ENCODE peak calls at places on chromosome 14, in ten cellular contexts. A is RWPE2; H is CD8-positive, alpha-beta memory T cell; T is psoas muscle; Y is cardiac muscle cell; X is mammary epithelial cell; V is AG04450; K is lower leg skin; O is adrenal gland; J is HFF-Myc. I is an unnamed sample.

GRCh38 chr14:33738481-33738880 is 212.4 kb downstream of the EGLN3 start:
- DNase-seq in A (no peak), K (no peak), Y (no peak), X (no peak), O (no peak), J (no peak), T (no peak), V (no peak), H (no peak), I (no peak)

GRCh38 chr14:71061458-71061857 is 154.2 kb downstream of the PCNX1 start:
- DNase-seq in K (no peak), H (no peak), T (no peak), X (no peak), O (no peak), J (no peak), A (no peak), Y (no peak), V (no peak), I (no peak)

GRCh38 chr14:59632381-59632780 is 55.8 kb upstream of the CCDC175 start:
- DNase-seq in V (no peak), X (peak), K (no peak), H (no peak), J (no peak), O (peak), Y (peak), A (no peak), T (no peak), I (no peak)

GRCh38 chr14:70671652-70672327 is 30.1 kb downstream of the TTC9 start:
- DNase-seq in J (no peak), Y (no peak), K (no peak), O (no peak), H (no peak), A (no peak), X (peak), T (no peak), V (no peak), I (no peak)

GRCh38 chr14:81831128-81831815 is 297.6 kb upstream of the SEL1L start:
- DNase-seq in J (no peak), X (no peak), H (no peak), T (peak), K (peak), V (no peak), A (no peak), Y (peak), O (peak), I (no peak)

GRCh38 chr14:68759017-68759569 is 33.8 kb downstream of the ZFP36L1 start:
- DNase-seq in X (no peak), A (no peak), Y (no peak), V (no peak), J (no peak), H (no peak), O (no peak), T (no peak), K (no peak), I (no peak)

GRCh38 chr14:60090864-60091519 is 731 bp upstream of the PCNX4 start:
- DNase-seq in X (peak), T (peak), H (peak), K (no peak), Y (peak), J (peak), V (no peak), A (no peak), O (peak), I (peak)

GRCh38 chr14:20524027-20524426 is 18.7 kb downstream of the RNASE10 start:
- DNase-seq in T (no peak), V (no peak), J (no peak), Y (no peak), K (no peak), A (no peak), O (no peak), H (no peak), X (no peak), I (no peak)

GRCh38 chr14:94110552-94111181 is at the start of gene IFI27:
- DNase-seq in V (no peak), J (no peak), X (no peak), K (peak), T (peak), O (peak), H (no peak), A (no peak), Y (no peak), I (no peak)

GRCh38 chr14:20676072-20676471 is 8.3 kb upstream of the RNASE4 start:
- DNase-seq in A (no peak), T (no peak), K (no peak), H (no peak), V (no peak), Y (no peak), J (no peak), X (no peak), O (no peak), I (no peak)

GRCh38 chr14:75604979-75605825 is 26.8 kb downstream of the FLVCR2 start:
- DNase-seq in T (no peak), V (no peak), X (no peak), Y (no peak), A (no peak), K (no peak), O (peak), J (no peak), H (no peak), I (no peak)

GRCh38 chr14:51439896-51440295 is 199.8 kb downstream of the TMX1 start:
- DNase-seq in Y (no peak), A (no peak), H (no peak), O (no peak), T (no peak), X (no peak), K (no peak), V (no peak), J (no peak), I (no peak)

GRCh38 chr14:49134940-49135339 is 451.2 kb downstream of the RPS29 start:
- DNase-seq in H (no peak), A (no peak), O (no peak), J (no peak), V (no peak), X (no peak), K (no peak), Y (no peak), T (no peak), I (no peak)

GRCh38 chr14:77044776-77045569 is 16.5 kb upstream of the IRF2BPL start:
- DNase-seq in X (no peak), O (no peak), H (no peak), Y (no peak), A (no peak), T (peak), K (peak), V (no peak), J (no peak), I (no peak)

GRCh38 chr14:51356381-51356780 is 116.3 kb downstream of the TMX1 start:
- DNase-seq in Y (no peak), A (no peak), V (no peak), J (no peak), K (no peak), O (no peak), H (no peak), X (no peak), T (no peak), I (no peak)

GRCh38 chr14:67646136-67646535 is 26.4 kb downstream of the ARG2 start:
- DNase-seq in Y (no peak), V (no peak), X (no peak), H (no peak), O (no peak), J (no peak), K (no peak), T (no peak), A (no peak), I (no peak)

GRCh38 chr14:102508774-102509743 is 517 bp downstream of the ANKRD9 start:
- DNase-seq in H (peak), K (peak), T (peak), Y (peak), X (no peak), V (no peak), O (peak), A (peak), J (no peak), I (no peak)

DNA sequence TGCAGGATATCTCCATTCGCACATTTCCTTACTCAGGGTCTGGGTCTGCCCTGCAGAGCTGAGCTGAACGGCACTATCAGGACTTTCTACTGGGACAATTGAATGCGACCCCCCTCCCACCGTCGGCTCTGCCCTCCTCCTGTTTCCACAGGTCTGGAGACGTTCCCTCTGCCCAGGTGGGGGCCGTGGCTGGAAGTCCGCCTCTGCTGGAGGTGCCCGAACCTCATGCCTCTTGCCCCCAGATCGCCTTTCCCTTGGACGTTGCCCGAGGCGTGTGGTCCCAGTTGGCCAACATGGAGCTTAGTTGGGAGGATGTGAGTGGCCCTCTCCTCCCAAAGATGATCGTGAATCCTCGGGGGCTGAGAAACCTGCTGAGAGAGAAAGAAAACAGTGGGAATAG is 21.2 kb upstream of the KLC1 start:
- DNase-seq in A (no peak), J (no peak), K (no peak), X (no peak), H (no peak), T (no peak), V (no peak), O (peak), Y (no peak), I (no peak)
- H3K4me3 ChIP-seq in A (no peak), J (peak), K (no peak), X (no peak), H (peak), T (peak), V (no peak), O (no peak), Y (no peak), I (peak)

GRCh38 chr14:92037989-92038388 is 1.9 kb downstream of the TRIP11 start:
- DNase-seq in T (no peak), V (no peak), A (no peak), K (no peak), X (peak), O (no peak), Y (no peak), J (no peak), H (no peak), I (no peak)
- H3K4me3 ChIP-seq in T (peak), V (peak), A (peak), K (no peak), X (peak), O (no peak), Y (peak), J (peak), H (no peak), I (peak)

GRCh38 chr14:96139879-96140278 is 64.8 kb upstream of the BDKRB2 start:
- DNase-seq in T (no peak), J (no peak), X (peak), O (no peak), H (no peak), A (no peak), Y (no peak), V (no peak), K (no peak), I (no peak)

GRCh38 chr14:96140964-96141363 is 63.7 kb upstream of the BDKRB2 start:
- DNase-seq in A (no peak), V (no peak), Y (no peak), K (no peak), T (no peak), J (no peak), X (no peak), O (no peak), H (no peak), I (no peak)

GRCh38 chr14:96139169-96139568 is 65.5 kb upstream of the BDKRB2 start:
- DNase-seq in O (no peak), T (no peak), A (no peak), Y (no peak), H (no peak), V (no peak), J (no peak), K (no peak), X (no peak), I (no peak)

GRCh38 chr14:96136361-96136760 is 68.3 kb upstream of the BDKRB2 start:
- DNase-seq in H (no peak), T (no peak), K (no peak), J (peak), V (no peak), O (no peak), X (peak), Y (no peak), A (no peak), I (no peak)

GRCh38 chr14:96138241-96138640 is 66.4 kb upstream of the BDKRB2 start:
- DNase-seq in V (no peak), T (no peak), J (no peak), K (no peak), X (no peak), H (no peak), A (no peak), Y (no peak), O (no peak), I (no peak)
- H3K4me3 ChIP-seq in V (no peak), T (no peak), J (no peak), K (no peak), X (no peak), H (no peak), A (no peak), Y (no peak), O (no peak), I (no peak)

GRCh38 chr14:31855262-31855661 is 221.8 kb upstream of the ARHGAP5 start:
- DNase-seq in H (no peak), J (no peak), K (no peak), Y (no peak), V (no peak), X (no peak), O (no peak), T (no peak), A (no peak), I (no peak)
- H3K4me3 ChIP-seq in H (no peak), J (no peak), K (no peak), Y (no peak), V (no peak), X (no peak), O (no peak), T (no peak), A (no peak), I (no peak)

GRCh38 chr14:90643982-90644510 is 172.2 kb downstream of the TTC7B start:
- DNase-seq in T (no peak), A (no peak), H (no peak), J (no peak), X (no peak), O (no peak), K (no peak), Y (no peak), V (no peak), I (no peak)

GRCh38 chr14:90641111-90642010 is 174.9 kb downstream of the TTC7B start:
- DNase-seq in Y (peak), X (no peak), V (no peak), A (no peak), O (no peak), H (no peak), J (no peak), T (no peak), K (no peak), I (no peak)

GRCh38 chr14:90639641-90640040 is 176.6 kb downstream of the TTC7B start:
- DNase-seq in J (no peak), V (no peak), O (no peak), T (no peak), K (no peak), X (no peak), H (no peak), Y (no peak), A (no peak), I (no peak)

GRCh38 chr14:90644882-90645281 is 171.3 kb downstream of the TTC7B start:
- DNase-seq in H (no peak), X (peak), Y (no peak), J (peak), T (peak), V (peak), O (no peak), A (no peak), K (no peak), I (no peak)

GRCh38 chr14:90642239-90642717 is 174.0 kb downstream of the TTC7B start:
- DNase-seq in X (no peak), T (no peak), J (no peak), Y (peak), A (no peak), O (no peak), H (no peak), K (no peak), V (no peak), I (no peak)
- H3K4me3 ChIP-seq in X (no peak), T (no peak), J (no peak), Y (no peak), A (no peak), O (no peak), H (no peak), K (no peak), V (no peak), I (no peak)

GRCh38 chr14:23557946-23558345 is 1.9 kb downstream of the THTPA start:
- DNase-seq in H (no peak), T (no peak), K (no peak), Y (no peak), A (no peak), J (no peak), O (no peak), V (no peak), X (no peak), I (no peak)

GRCh38 chr14:23558363-23559009 is 2.4 kb downstream of the THTPA start:
- DNase-seq in O (no peak), J (no peak), Y (no peak), T (no peak), A (no peak), H (no peak), K (no peak), X (no peak), V (no peak), I (no peak)

GRCh38 chr14:23556700-23557440 is 799 bp downstream of the THTPA start:
- DNase-seq in T (no peak), J (no peak), K (no peak), A (no peak), V (no peak), Y (no peak), H (no peak), X (no peak), O (no peak), I (no peak)

GRCh38 chr14:23555882-23556699 is at the start of gene THTPA:
- DNase-seq in O (peak), J (peak), K (peak), X (peak), T (peak), H (peak), A (peak), Y (peak), V (peak), I (peak)

DNA sequence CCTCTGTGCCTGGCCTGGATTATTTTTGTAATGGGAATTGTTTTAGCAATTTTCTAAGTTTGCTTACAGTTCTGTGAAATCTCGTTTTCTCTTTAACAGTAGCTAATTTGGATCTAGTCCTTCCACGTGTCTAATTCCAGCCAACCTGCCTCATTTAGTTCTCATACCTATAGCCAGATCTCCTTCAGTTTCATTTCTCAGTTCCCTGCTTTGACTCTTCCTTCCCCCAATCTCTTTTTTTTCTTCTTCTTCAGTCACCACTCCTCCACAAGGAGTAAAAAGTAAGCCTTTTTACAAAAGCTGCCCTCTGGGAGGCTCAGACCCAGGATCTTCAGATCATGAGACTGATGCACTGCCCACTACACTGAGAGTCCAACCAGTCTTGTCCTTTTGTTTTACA is 1.4 kb downstream of the THTPA start:
- DNase-seq in Y (no peak), X (no peak), K (no peak), T (no peak), A (no peak), V (no peak), O (no peak), H (no peak), J (no peak), I (no peak)
- H3K4me3 ChIP-seq in Y (no peak), X (no peak), K (no peak), T (peak), A (no peak), V (no peak), O (no peak), H (no peak), J (peak), I (no peak)

GRCh38 chr14:95832012-95832411 is 44.6 kb upstream of the TUNAR start:
- DNase-seq in H (no peak), J (no peak), V (no peak), Y (no peak), T (no peak), O (no peak), X (no peak), K (no peak), A (no peak), I (no peak)
- H3K4me3 ChIP-seq in H (no peak), J (no peak), V (no peak), Y (no peak), T (no peak), O (no peak), X (no peak), K (no peak), A (no peak), I (no peak)

DNA sequence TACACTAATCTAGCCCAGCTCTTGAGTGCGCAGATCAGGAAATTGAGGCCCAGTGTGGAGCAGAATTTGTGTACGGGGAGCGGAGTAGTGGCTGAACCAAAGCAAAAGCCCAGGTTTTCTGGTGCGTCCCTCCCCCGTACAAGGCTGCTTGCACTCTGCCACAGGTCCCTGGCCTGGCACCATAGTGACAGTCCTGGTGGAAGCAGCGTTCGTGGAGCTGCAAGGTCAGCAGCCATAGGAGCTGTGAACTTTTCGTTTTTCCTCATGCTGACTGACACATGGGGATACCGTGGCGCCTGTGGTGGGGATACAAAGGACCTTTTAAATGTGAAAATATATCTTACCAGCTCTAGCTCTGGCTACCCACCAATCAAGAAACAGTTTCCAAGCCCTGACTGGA is 1.8 kb downstream of the EVL start:
- DNase-seq in T (no peak), V (no peak), K (no peak), Y (no peak), O (no peak), X (no peak), A (no peak), J (no peak), H (no peak), I (no peak)
- H3K4me3 ChIP-seq in T (no peak), V (no peak), K (no peak), Y (no peak), O (no peak), X (no peak), A (no peak), J (no peak), H (peak), I (peak)

GRCh38 chr14:62001988-62002387 is 239.8 kb downstream of the SNAPC1 start:
- DNase-seq in Y (no peak), T (no peak), H (no peak), K (no peak), V (no peak), X (no peak), J (no peak), O (no peak), A (no peak), I (no peak)

GRCh38 chr14:62003701-62004100 is 241.5 kb downstream of the SNAPC1 start:
- DNase-seq in X (peak), K (no peak), Y (no peak), J (no peak), T (no peak), O (no peak), A (no peak), H (no peak), V (no peak), I (no peak)

GRCh38 chr14:62006116-62006737 is 244.0 kb downstream of the SNAPC1 start:
- DNase-seq in K (no peak), H (no peak), T (no peak), Y (no peak), O (no peak), X (no peak), V (no peak), J (no peak), A (no peak), I (no peak)

GRCh38 chr14:61997146-61997545 is 234.9 kb downstream of the SNAPC1 start:
- DNase-seq in O (no peak), K (no peak), Y (no peak), H (no peak), A (no peak), J (no peak), X (no peak), V (no peak), T (no peak), I (no peak)

GRCh38 chr14:62002636-62003035 is 240.4 kb downstream of the SNAPC1 start:
- DNase-seq in Y (no peak), X (peak), H (no peak), O (no peak), A (no peak), K (no peak), J (no peak), T (no peak), V (no peak), I (no peak)
- H3K4me3 ChIP-seq in Y (no peak), X (no peak), H (no peak), O (no peak), A (no peak), K (no peak), J (no peak), T (no peak), V (no peak), I (no peak)